ENCODE peak calls at places on chromosomes 7 and 10, in five cellular contexts. One of them, this sample, is unnamed. For H3K4me1, the result is how much of the 10 kb centered on the place peaks cover.

GRCh38 chr7:49631071-49631826 is 142.2 kb upstream of the VWC2 start:
- DNase-seq in Panc1: no peak
- DNase-seq in tibial artery: no peak
- DNase-seq in pancreas: no peak
- DNase-seq in colonic mucosa: no peak
- DNase-seq in this sample: no peak

GRCh38 chr10:127695431-127695830 is 41.6 kb upstream of the FOXI2 start:
- DNase-seq in Panc1: no peak
- DNase-seq in tibial artery: no peak
- DNase-seq in pancreas: no peak
- DNase-seq in colonic mucosa: no peak
- DNase-seq in this sample: no peak

GRCh38 chr10:1128649-1129048 is 72.5 kb downstream of the WDR37 start:
- DNase-seq in Panc1: no peak
- DNase-seq in tibial artery: no peak
- DNase-seq in pancreas: no peak
- DNase-seq in colonic mucosa: peak
- DNase-seq in this sample: no peak

GRCh38 chr7:94350729-94351128 is 44.0 kb upstream of the COL1A2 start:
- DNase-seq in Panc1: no peak
- DNase-seq in tibial artery: no peak
- DNase-seq in pancreas: no peak
- DNase-seq in colonic mucosa: no peak
- DNase-seq in this sample: no peak

GRCh38 chr7:138625084-138625848 is 75.9 kb downstream of the SVOPL start:
- DNase-seq in Panc1: no peak
- DNase-seq in tibial artery: no peak
- DNase-seq in pancreas: no peak
- DNase-seq in colonic mucosa: no peak
- DNase-seq in this sample: no peak

GRCh38 chr10:126058104-126058503 is 161.7 kb downstream of the FANK1 start:
- DNase-seq in Panc1: no peak
- DNase-seq in tibial artery: no peak
- DNase-seq in pancreas: no peak
- DNase-seq in colonic mucosa: no peak
- DNase-seq in this sample: no peak

GRCh38 chr7:116210345-116211005 is at the start of gene TES:
- DNase-seq in Panc1: no peak
- DNase-seq in tibial artery: peak
- DNase-seq in pancreas: peak
- DNase-seq in colonic mucosa: peak
- DNase-seq in this sample: peak

GRCh38 chr7:120259382-120259781 is 13.6 kb upstream of the KCND2 start:
- DNase-seq in Panc1: no peak
- DNase-seq in tibial artery: no peak
- DNase-seq in pancreas: no peak
- DNase-seq in colonic mucosa: no peak
- DNase-seq in this sample: no peak

GRCh38 chr7:127250312-127251047 is 2.3 kb downstream of the GRM8 start:
- DNase-seq in Panc1: no peak
- DNase-seq in tibial artery: no peak
- DNase-seq in pancreas: no peak
- DNase-seq in colonic mucosa: no peak
- DNase-seq in this sample: no peak

GRCh38 chr7:137772221-137772620 is 74.6 kb downstream of the DGKI start:
- DNase-seq in Panc1: peak
- DNase-seq in tibial artery: no peak
- DNase-seq in pancreas: no peak
- DNase-seq in colonic mucosa: no peak
- DNase-seq in this sample: no peak

GRCh38 chr10:58517071-58517470 is 4.4 kb downstream of the BICC1 start:
- DNase-seq in Panc1: no peak
- DNase-seq in tibial artery: no peak
- DNase-seq in pancreas: no peak
- DNase-seq in colonic mucosa: no peak
- DNase-seq in this sample: no peak

GRCh38 chr7:27424231-27424630 is 181.6 kb downstream of the EVX1 start:
- DNase-seq in Panc1: no peak
- DNase-seq in tibial artery: no peak
- DNase-seq in pancreas: no peak
- DNase-seq in colonic mucosa: peak
- DNase-seq in this sample: no peak

GRCh38 chr10:46022978-46023702 is 7.3 kb downstream of the NCOA4 start:
- DNase-seq in Panc1: peak
- DNase-seq in tibial artery: peak
- DNase-seq in pancreas: peak
- DNase-seq in colonic mucosa: peak
- DNase-seq in this sample: peak

GRCh38 chr7:128389085-128389814 is 20.5 kb downstream of the IMPDH1 start:
- DNase-seq in Panc1: no peak
- DNase-seq in tibial artery: no peak
- DNase-seq in pancreas: no peak
- DNase-seq in colonic mucosa: no peak
- DNase-seq in this sample: no peak

DNA sequence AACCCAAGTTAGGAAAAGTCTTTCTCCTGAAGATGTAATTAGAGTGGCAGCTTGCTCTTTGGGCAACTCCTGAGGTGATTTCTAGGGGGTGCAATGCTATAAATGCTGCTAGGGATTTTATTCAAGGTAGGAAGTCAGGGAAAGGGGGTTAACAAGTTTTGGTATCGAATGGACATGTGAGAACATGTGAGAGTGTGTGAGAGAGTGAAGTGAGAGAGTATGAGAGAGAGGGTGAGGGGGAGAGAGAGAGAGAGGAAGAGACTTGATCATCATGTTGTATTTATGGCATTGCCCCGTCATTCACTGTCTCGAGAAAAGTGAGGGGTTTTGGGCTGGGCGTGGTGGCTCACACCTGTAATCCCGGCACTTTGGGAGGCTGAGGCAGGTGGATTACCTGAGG is 50.9 kb downstream of the MCU start:
- DNase-seq in Panc1: no peak
- DNase-seq in tibial artery: no peak
- DNase-seq in pancreas: no peak
- DNase-seq in colonic mucosa: no peak
- DNase-seq in this sample: no peak
- H3K4me1 ChIP-seq in Panc1: under half
- H3K4me1 ChIP-seq in tibial artery: under half
- H3K4me1 ChIP-seq in pancreas: under half
- H3K4me1 ChIP-seq in colonic mucosa: under half
- H3K4me1 ChIP-seq in this sample: under half

GRCh38 chr7:50632561-50633413 is 67.6 kb upstream of the DDC start:
- DNase-seq in Panc1: peak
- DNase-seq in tibial artery: peak
- DNase-seq in pancreas: peak
- DNase-seq in colonic mucosa: peak
- DNase-seq in this sample: peak
- TF ChIP-seq CTCF in Panc1: peak
- TF ChIP-seq CTCF in tibial artery: no peak
- TF ChIP-seq CTCF in pancreas: peak
- TF ChIP-seq CTCF in colonic mucosa: peak
- TF ChIP-seq CTCF in this sample: peak

GRCh38 chr7:158865462-158865922 is 9.1 kb downstream of the DYNC2I1 start:
- DNase-seq in Panc1: no peak
- DNase-seq in tibial artery: peak
- DNase-seq in pancreas: no peak
- DNase-seq in colonic mucosa: peak
- DNase-seq in this sample: no peak
- H3K27ac ChIP-seq in Panc1: peak
- H3K27ac ChIP-seq in tibial artery: peak
- H3K27ac ChIP-seq in pancreas: no peak
- H3K27ac ChIP-seq in colonic mucosa: peak
- H3K27ac ChIP-seq in this sample: peak

DNA sequence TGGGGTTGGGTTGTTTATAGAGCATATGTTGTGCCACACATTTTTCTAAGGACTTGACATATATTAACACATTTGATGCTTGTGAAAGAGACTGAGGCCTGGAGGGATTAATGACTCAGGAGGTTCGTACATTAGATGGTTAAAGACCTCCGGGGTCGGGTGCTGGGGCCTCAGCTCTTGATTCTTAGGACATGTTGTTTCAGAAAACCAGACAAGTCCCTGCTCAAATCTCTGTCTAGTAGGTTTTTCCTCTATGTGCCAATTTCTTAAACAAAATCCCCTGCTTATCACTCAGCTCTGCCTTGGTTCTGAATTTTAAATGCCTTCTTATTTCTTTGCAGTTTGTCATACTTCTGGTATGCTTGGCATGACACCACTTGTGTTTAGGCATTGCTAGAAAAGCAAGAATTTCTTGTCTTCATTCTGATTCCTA is 5.8 kb downstream of the UPP1 start:
- DNase-seq in Panc1: no peak
- DNase-seq in tibial artery: no peak
- DNase-seq in pancreas: no peak
- DNase-seq in colonic mucosa: no peak
- DNase-seq in this sample: no peak
- H3K4me1 ChIP-seq in Panc1: half or more
- H3K4me1 ChIP-seq in tibial artery: under half
- H3K4me1 ChIP-seq in pancreas: under half
- H3K4me1 ChIP-seq in colonic mucosa: under half
- H3K4me1 ChIP-seq in this sample: under half

GRCh38 chr7:45148653-45148973 is 9.0 kb upstream of the RAMP3 start:
- DNase-seq in Panc1: no peak
- DNase-seq in tibial artery: no peak
- DNase-seq in pancreas: no peak
- DNase-seq in colonic mucosa: no peak
- DNase-seq in this sample: no peak
- TF ChIP-seq CTCF in Panc1: no peak
- TF ChIP-seq CTCF in tibial artery: no peak
- TF ChIP-seq CTCF in pancreas: no peak
- TF ChIP-seq CTCF in colonic mucosa: no peak
- TF ChIP-seq CTCF in this sample: no peak

DNA sequence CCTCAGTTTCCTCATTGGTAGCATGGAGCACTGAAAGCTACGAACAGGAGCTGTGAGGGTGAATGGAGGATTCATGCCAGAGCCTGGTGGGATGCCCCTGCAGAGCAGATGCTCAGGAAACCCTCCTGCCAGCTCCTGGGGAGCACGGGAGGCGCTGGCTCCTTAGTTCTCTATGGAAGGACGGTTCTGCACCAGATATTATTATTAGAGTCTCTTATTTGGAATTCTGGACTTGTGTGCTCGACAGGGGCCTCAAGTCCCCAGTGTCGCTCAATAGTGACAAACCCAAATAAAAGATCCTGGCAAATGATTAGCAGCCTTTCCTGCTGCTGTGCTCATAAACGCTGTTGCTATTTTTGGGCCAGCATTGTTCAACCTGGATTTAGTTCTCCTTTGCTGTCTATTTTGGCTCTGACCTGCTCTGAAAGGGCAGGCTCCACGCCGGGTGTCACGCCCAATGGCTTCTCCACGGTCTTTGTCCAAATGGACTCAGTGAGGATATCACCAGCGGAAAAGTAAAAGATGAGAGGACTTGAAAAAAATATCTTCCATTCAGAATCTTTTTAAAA is 23.0 kb upstream of the KLF6 start:
- DNase-seq in Panc1: no peak
- DNase-seq in tibial artery: no peak
- DNase-seq in pancreas: no peak
- DNase-seq in colonic mucosa: no peak
- DNase-seq in this sample: no peak
- H3K27ac ChIP-seq in Panc1: peak
- H3K27ac ChIP-seq in tibial artery: peak
- H3K27ac ChIP-seq in pancreas: peak
- H3K27ac ChIP-seq in colonic mucosa: peak
- H3K27ac ChIP-seq in this sample: peak

GRCh38 chr7:107946881-107947280 is 55.9 kb downstream of the DLD start:
- DNase-seq in Panc1: no peak
- DNase-seq in tibial artery: no peak
- DNase-seq in pancreas: no peak
- DNase-seq in colonic mucosa: no peak
- DNase-seq in this sample: no peak

GRCh38 chr7:107943018-107943417 is 52.0 kb downstream of the DLD start:
- DNase-seq in Panc1: no peak
- DNase-seq in tibial artery: no peak
- DNase-seq in pancreas: no peak
- DNase-seq in colonic mucosa: no peak
- DNase-seq in this sample: no peak

GRCh38 chr7:107946451-107946850 is 55.5 kb downstream of the DLD start:
- DNase-seq in Panc1: no peak
- DNase-seq in tibial artery: no peak
- DNase-seq in pancreas: no peak
- DNase-seq in colonic mucosa: no peak
- DNase-seq in this sample: no peak

GRCh38 chr7:107944776-107945175 is 53.8 kb downstream of the DLD start:
- DNase-seq in Panc1: no peak
- DNase-seq in tibial artery: no peak
- DNase-seq in pancreas: no peak
- DNase-seq in colonic mucosa: no peak
- DNase-seq in this sample: no peak

DNA sequence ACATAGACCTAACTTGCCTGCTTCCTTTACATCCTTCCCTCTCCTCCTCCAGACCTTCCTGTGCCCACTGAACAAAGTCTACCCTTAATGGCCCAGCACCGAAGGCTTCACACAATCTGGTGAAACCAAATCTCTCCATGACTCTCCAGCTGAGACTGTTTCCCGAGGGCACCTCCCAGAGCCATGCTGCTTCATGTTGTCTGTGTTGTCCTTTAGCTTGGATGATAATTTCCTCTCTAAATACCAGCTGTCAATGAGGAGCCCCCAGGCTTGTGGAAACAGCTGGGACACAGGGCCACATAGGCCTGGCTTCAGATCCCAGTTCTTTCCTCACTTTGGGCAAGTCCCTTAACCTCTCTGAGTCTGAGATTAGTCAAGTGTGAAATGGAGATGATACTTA is 54.3 kb downstream of the DLD start:
- DNase-seq in Panc1: no peak
- DNase-seq in tibial artery: no peak
- DNase-seq in pancreas: no peak
- DNase-seq in colonic mucosa: no peak
- DNase-seq in this sample: no peak
- H3K4me1 ChIP-seq in Panc1: under half
- H3K4me1 ChIP-seq in tibial artery: under half
- H3K4me1 ChIP-seq in pancreas: under half
- H3K4me1 ChIP-seq in colonic mucosa: under half
- H3K4me1 ChIP-seq in this sample: under half

GRCh38 chr7:90312745-90313144 is 8.4 kb downstream of the FAM237B start:
- DNase-seq in Panc1: no peak
- DNase-seq in tibial artery: no peak
- DNase-seq in pancreas: no peak
- DNase-seq in colonic mucosa: no peak
- DNase-seq in this sample: no peak
- TF ChIP-seq CTCF in Panc1: peak
- TF ChIP-seq CTCF in tibial artery: no peak
- TF ChIP-seq CTCF in pancreas: no peak
- TF ChIP-seq CTCF in colonic mucosa: no peak
- TF ChIP-seq CTCF in this sample: no peak